ENCODE peak calls at places on chromosomes 12 and 14, in eight cellular contexts. One of them, this sample, is unnamed.

GRCh38 chr12:269216-269615 is 6.6 kb upstream of the SLC6A13 start:
- DNase-seq in mesendoderm: no peak
- DNase-seq in NT2/D1: no peak
- DNase-seq in PC-3: no peak
- DNase-seq in neuronal stem cell: no peak
- DNase-seq in K562: no peak
- DNase-seq in fibroblast of lung: peak; percentile 12
- DNase-seq in keratinocyte: no peak
- DNase-seq in this sample: no peak

GRCh38 chr14:82855912-82856381 is 1322.3 kb upstream of the SEL1L start:
- DNase-seq in PC-3: peak; percentile 46
- DNase-seq in keratinocyte: peak; percentile 33
- DNase-seq in K562: no peak
- DNase-seq in fibroblast of lung: peak; percentile 72
- DNase-seq in NT2/D1: no peak
- DNase-seq in neuronal stem cell: peak; percentile 3
- DNase-seq in mesendoderm: peak; percentile 18
- DNase-seq in this sample: no peak

GRCh38 chr12:2283910-2284309 is 231.1 kb downstream of the CACNA1C start:
- DNase-seq in K562: no peak
- DNase-seq in PC-3: no peak
- DNase-seq in keratinocyte: no peak
- DNase-seq in NT2/D1: no peak
- DNase-seq in neuronal stem cell: no peak
- DNase-seq in mesendoderm: no peak
- DNase-seq in fibroblast of lung: peak; percentile 67
- DNase-seq in this sample: peak; percentile 57

GRCh38 chr14:91317381-91318313 is 73.1 kb upstream of the GPR68 start:
- DNase-seq in PC-3: peak; percentile 20
- DNase-seq in NT2/D1: no peak
- DNase-seq in neuronal stem cell: no peak
- DNase-seq in keratinocyte: no peak
- DNase-seq in K562: peak; percentile 23
- DNase-seq in mesendoderm: no peak
- DNase-seq in fibroblast of lung: peak; percentile 34
- DNase-seq in this sample: no peak

GRCh38 chr14:68893566-68893965 is 85.5 kb downstream of the ACTN1 start:
- DNase-seq in neuronal stem cell: no peak
- DNase-seq in K562: no peak
- DNase-seq in keratinocyte: no peak
- DNase-seq in mesendoderm: no peak
- DNase-seq in PC-3: no peak
- DNase-seq in NT2/D1: no peak
- DNase-seq in fibroblast of lung: no peak
- DNase-seq in this sample: no peak

GRCh38 chr14:100665518-100666032 is 61.1 kb upstream of the DLK1 start:
- DNase-seq in keratinocyte: peak; percentile 19
- DNase-seq in PC-3: peak; percentile 87
- DNase-seq in K562: no peak
- DNase-seq in mesendoderm: no peak
- DNase-seq in neuronal stem cell: no peak
- DNase-seq in NT2/D1: no peak
- DNase-seq in fibroblast of lung: peak; percentile 21
- DNase-seq in this sample: peak; percentile 46

GRCh38 chr12:29153231-29153630 is 4.2 kb downstream of the FAR2 start:
- DNase-seq in keratinocyte: no peak
- DNase-seq in fibroblast of lung: no peak
- DNase-seq in mesendoderm: peak; percentile 75
- DNase-seq in PC-3: no peak
- DNase-seq in neuronal stem cell: no peak
- DNase-seq in K562: no peak
- DNase-seq in NT2/D1: peak; percentile 69
- DNase-seq in this sample: peak; percentile 84

GRCh38 chr14:66117600-66117999 is 368.6 kb upstream of the CCDC196 start:
- DNase-seq in K562: no peak
- DNase-seq in mesendoderm: peak; percentile 63
- DNase-seq in fibroblast of lung: peak; percentile 19
- DNase-seq in NT2/D1: peak; percentile 22
- DNase-seq in neuronal stem cell: no peak
- DNase-seq in keratinocyte: peak; percentile 23
- DNase-seq in PC-3: peak; percentile 84
- DNase-seq in this sample: no peak

GRCh38 chr12:7282844-7283243 is 21.0 kb upstream of the ACSM4 start:
- DNase-seq in fibroblast of lung: no peak
- DNase-seq in K562: no peak
- DNase-seq in mesendoderm: no peak
- DNase-seq in neuronal stem cell: no peak
- DNase-seq in PC-3: no peak
- DNase-seq in NT2/D1: no peak
- DNase-seq in keratinocyte: no peak
- DNase-seq in this sample: no peak

GRCh38 chr14:36935976-36936678 is 236.3 kb downstream of the SLC25A21 start:
- DNase-seq in neuronal stem cell: no peak
- DNase-seq in keratinocyte: no peak
- DNase-seq in PC-3: peak; percentile 80
- DNase-seq in fibroblast of lung: no peak
- DNase-seq in mesendoderm: no peak
- DNase-seq in K562: no peak
- DNase-seq in NT2/D1: no peak
- DNase-seq in this sample: no peak

GRCh38 chr12:19794116-19794515 is 354.8 kb downstream of the AEBP2 start:
- DNase-seq in PC-3: no peak
- DNase-seq in mesendoderm: no peak
- DNase-seq in neuronal stem cell: no peak
- DNase-seq in NT2/D1: no peak
- DNase-seq in K562: no peak
- DNase-seq in keratinocyte: no peak
- DNase-seq in fibroblast of lung: no peak
- DNase-seq in this sample: no peak

GRCh38 chr12:111366583-111366982 is 2.3 kb downstream of the PHETA1 start:
- DNase-seq in fibroblast of lung: no peak
- DNase-seq in keratinocyte: no peak
- DNase-seq in PC-3: no peak
- DNase-seq in K562: no peak
- DNase-seq in NT2/D1: no peak
- DNase-seq in mesendoderm: no peak
- DNase-seq in neuronal stem cell: no peak
- DNase-seq in this sample: no peak

GRCh38 chr12:111368291-111368683 is 608 bp downstream of the PHETA1 start:
- DNase-seq in PC-3: no peak
- DNase-seq in mesendoderm: no peak
- DNase-seq in neuronal stem cell: peak; percentile 6
- DNase-seq in fibroblast of lung: peak; percentile 8
- DNase-seq in NT2/D1: no peak
- DNase-seq in keratinocyte: no peak
- DNase-seq in K562: peak; percentile 43
- DNase-seq in this sample: peak; percentile 72

GRCh38 chr12:111366075-111366474 is 2.8 kb downstream of the PHETA1 start:
- DNase-seq in NT2/D1: no peak
- DNase-seq in neuronal stem cell: no peak
- DNase-seq in keratinocyte: no peak
- DNase-seq in K562: no peak
- DNase-seq in mesendoderm: no peak
- DNase-seq in fibroblast of lung: no peak
- DNase-seq in PC-3: no peak
- DNase-seq in this sample: no peak

GRCh38 chr12:111368684-111369495 is at the start of gene PHETA1:
- DNase-seq in keratinocyte: peak; percentile 23
- DNase-seq in neuronal stem cell: peak; percentile 83
- DNase-seq in fibroblast of lung: peak; percentile 83
- DNase-seq in K562: peak; percentile 98
- DNase-seq in NT2/D1: peak; percentile 74
- DNase-seq in mesendoderm: peak; percentile 86
- DNase-seq in PC-3: peak; percentile 88
- DNase-seq in this sample: peak; percentile 98

GRCh38 chr12:111367661-111368221 is 1.2 kb downstream of the PHETA1 start:
- DNase-seq in neuronal stem cell: no peak
- DNase-seq in K562: no peak
- DNase-seq in NT2/D1: no peak
- DNase-seq in PC-3: peak; percentile 9
- DNase-seq in keratinocyte: no peak
- DNase-seq in fibroblast of lung: peak; percentile 10
- DNase-seq in mesendoderm: peak; percentile 16
- DNase-seq in this sample: no peak
- H3K4me3 ChIP-seq in neuronal stem cell: peak overlapping the region; percentile 95
- H3K4me3 ChIP-seq in K562: peak overlapping the region; percentile 64
- H3K4me3 ChIP-seq in NT2/D1: peak overlapping the region; percentile 90
- H3K4me3 ChIP-seq in PC-3: peak overlapping the region; percentile 81
- H3K4me3 ChIP-seq in keratinocyte: peak overlapping the region; percentile 54
- H3K4me3 ChIP-seq in fibroblast of lung: peak overlapping the region; percentile 91
- H3K4me3 ChIP-seq in mesendoderm: no peak overlapping the region
- H3K4me3 ChIP-seq in this sample: peak overlapping the region; percentile 91

GRCh38 chr12:12891646-12892355 is 439 bp downstream of the GPRC5A start:
- DNase-seq in fibroblast of lung: no peak
- DNase-seq in mesendoderm: no peak
- DNase-seq in K562: no peak
- DNase-seq in NT2/D1: no peak
- DNase-seq in PC-3: no peak
- DNase-seq in keratinocyte: no peak
- DNase-seq in neuronal stem cell: no peak
- DNase-seq in this sample: no peak
- H3K9ac ChIP-seq in fibroblast of lung: peak overlapping the region; percentile 63
- H3K9ac ChIP-seq in mesendoderm: peak overlapping the region; percentile 57
- H3K9ac ChIP-seq in K562: peak overlapping the region; percentile 87
- H3K9ac ChIP-seq in NT2/D1: peak overlapping the region; percentile 74
- H3K9ac ChIP-seq in PC-3: peak overlapping the region; percentile 98
- H3K9ac ChIP-seq in keratinocyte: peak overlapping the region; percentile 92
- H3K9ac ChIP-seq in neuronal stem cell: no peak overlapping the region
- H3K9ac ChIP-seq in this sample: no peak overlapping the region

DNA sequence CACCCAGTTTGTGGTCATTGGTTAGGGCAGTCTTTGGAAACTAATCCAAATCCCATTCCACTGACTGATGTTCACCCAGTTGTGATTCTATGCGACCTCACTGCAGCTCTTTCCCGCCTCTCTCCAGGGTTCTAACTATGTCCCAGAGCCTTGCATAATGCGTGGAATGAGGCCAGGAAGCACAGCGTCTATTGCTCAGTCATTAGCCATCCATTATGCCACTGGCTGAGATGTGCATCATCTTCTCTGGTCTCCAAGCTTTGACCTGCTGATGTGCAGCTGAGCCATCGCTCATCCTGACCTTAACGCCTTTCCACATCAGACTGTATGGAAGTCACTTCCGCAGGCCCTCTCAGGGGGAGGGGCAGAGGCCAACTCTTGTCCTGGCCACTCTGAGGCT is 115.4 kb upstream of the VRK1 start:
- DNase-seq in mesendoderm: no peak
- DNase-seq in neuronal stem cell: no peak
- DNase-seq in NT2/D1: no peak
- DNase-seq in fibroblast of lung: no peak
- DNase-seq in PC-3: peak; percentile 40
- DNase-seq in keratinocyte: no peak
- DNase-seq in K562: no peak
- DNase-seq in this sample: no peak
- H3K27me3 ChIP-seq in mesendoderm: no peaks in the 10 kb centered on the region
- H3K27me3 ChIP-seq in neuronal stem cell: peaks cover 4% of the 10 kb centered on the region
- H3K27me3 ChIP-seq in NT2/D1: peaks cover 43% of the 10 kb centered on the region
- H3K27me3 ChIP-seq in fibroblast of lung: no peaks in the 10 kb centered on the region
- H3K27me3 ChIP-seq in PC-3: peaks cover 14% of the 10 kb centered on the region
- H3K27me3 ChIP-seq in keratinocyte: no peaks in the 10 kb centered on the region
- H3K27me3 ChIP-seq in K562: peaks cover 13% of the 10 kb centered on the region
- H3K27me3 ChIP-seq in this sample: peaks cover 28% of the 10 kb centered on the region

GRCh38 chr12:9866786-9867379 is 2.3 kb downstream of the CLEC2B start:
- DNase-seq in neuronal stem cell: no peak
- DNase-seq in NT2/D1: no peak
- DNase-seq in mesendoderm: no peak
- DNase-seq in fibroblast of lung: no peak
- DNase-seq in keratinocyte: no peak
- DNase-seq in K562: no peak
- DNase-seq in PC-3: no peak
- DNase-seq in this sample: no peak
- H3K4me3 ChIP-seq in neuronal stem cell: no peak overlapping the region
- H3K4me3 ChIP-seq in NT2/D1: no peak overlapping the region
- H3K4me3 ChIP-seq in mesendoderm: no peak overlapping the region
- H3K4me3 ChIP-seq in fibroblast of lung: no peak overlapping the region
- H3K4me3 ChIP-seq in keratinocyte: peak overlapping the region; percentile 36
- H3K4me3 ChIP-seq in K562: peak overlapping the region; percentile 20
- H3K4me3 ChIP-seq in PC-3: no peak overlapping the region
- H3K4me3 ChIP-seq in this sample: no peak overlapping the region

DNA sequence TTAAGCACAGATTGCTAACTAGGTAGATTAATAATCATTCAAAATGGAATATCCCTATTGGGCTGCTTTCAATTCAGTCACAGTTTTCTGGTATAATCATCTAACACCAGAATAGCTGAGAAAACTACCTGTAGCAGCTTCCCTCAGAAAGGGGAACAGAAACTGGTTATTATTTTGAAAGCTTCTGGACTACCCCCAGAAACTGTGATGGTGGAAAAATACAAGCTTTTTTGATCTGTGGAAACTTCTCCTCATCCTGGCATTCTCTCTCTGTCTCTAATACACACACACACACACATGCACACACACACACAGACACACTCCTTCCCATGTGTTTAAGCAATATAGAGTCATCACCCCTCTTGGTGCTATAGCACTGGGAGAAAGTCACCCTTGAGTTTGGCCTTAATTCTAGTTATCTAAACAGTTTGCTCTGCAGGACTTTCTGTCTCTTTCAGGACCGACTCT is 251.5 kb upstream of the LMO3 start:
- DNase-seq in mesendoderm: no peak
- DNase-seq in neuronal stem cell: no peak
- DNase-seq in PC-3: no peak
- DNase-seq in NT2/D1: no peak
- DNase-seq in keratinocyte: no peak
- DNase-seq in fibroblast of lung: no peak
- DNase-seq in K562: no peak
- DNase-seq in this sample: no peak
- H3K9ac ChIP-seq in mesendoderm: no peak overlapping the region
- H3K9ac ChIP-seq in neuronal stem cell: no peak overlapping the region
- H3K9ac ChIP-seq in PC-3: no peak overlapping the region
- H3K9ac ChIP-seq in NT2/D1: no peak overlapping the region
- H3K9ac ChIP-seq in keratinocyte: no peak overlapping the region
- H3K9ac ChIP-seq in fibroblast of lung: no peak overlapping the region
- H3K9ac ChIP-seq in K562: no peak overlapping the region
- H3K9ac ChIP-seq in this sample: no peak overlapping the region

GRCh38 chr14:79281244-79282199 is 929.8 kb downstream of the DIO2 start:
- DNase-seq in mesendoderm: peak; percentile 65
- DNase-seq in keratinocyte: no peak
- DNase-seq in NT2/D1: peak; percentile 18
- DNase-seq in fibroblast of lung: no peak
- DNase-seq in K562: no peak
- DNase-seq in PC-3: no peak
- DNase-seq in neuronal stem cell: no peak
- DNase-seq in this sample: peak; percentile 56
- H3K27me3 ChIP-seq in mesendoderm: peaks cover 9% of the 10 kb centered on the region
- H3K27me3 ChIP-seq in keratinocyte: no peaks in the 10 kb centered on the region
- H3K27me3 ChIP-seq in NT2/D1: peaks cover 34% of the 10 kb centered on the region
- H3K27me3 ChIP-seq in fibroblast of lung: peaks cover 5% of the 10 kb centered on the region
- H3K27me3 ChIP-seq in K562: no peaks in the 10 kb centered on the region
- H3K27me3 ChIP-seq in PC-3: no peaks in the 10 kb centered on the region
- H3K27me3 ChIP-seq in neuronal stem cell: peaks cover 42% of the 10 kb centered on the region
- H3K27me3 ChIP-seq in this sample: peaks cover 37% of the 10 kb centered on the region

This sample was measured in endodermal cell.